ENCODE peak calls at places on chromosome 21, in seven cellular contexts. K, W, N, Z, I, J and L are unnamed samples.
A peak's percentile ranks its signal among the peaks of the same experiment; 100 is the strongest.

GRCh38 chr21:16285646-16286223 is 556.0 kb downstream of the USP25 start:
- DNase-seq in K (no peak), W (no peak), N (no peak), Z (no peak), I (no peak), J (no peak), L (no peak)

GRCh38 chr21:29943885-29944284 is 4.1 kb upstream of the GRIK1 start:
- DNase-seq in K (no peak), W (peak; percentile 4), N (no peak), Z (no peak), I (no peak), J (peak; percentile 44), L (no peak)

GRCh38 chr21:34679056-34679455 is 10.3 kb downstream of the CLIC6 start:
- DNase-seq in K (no peak), W (no peak), N (no peak), Z (no peak), I (no peak), J (no peak), L (no peak)

GRCh38 chr21:43938751-43939442 is 73.2 kb upstream of the TRAPPC10 start:
- DNase-seq in K (peak; percentile 49), W (peak; percentile 90), N (peak; percentile 84), Z (peak; percentile 81), I (peak; percentile 98), J (peak; percentile 95), L (peak; percentile 96)

GRCh38 chr21:28944296-28944695 is 48.4 kb downstream of the LTN1 start:
- DNase-seq in K (no peak), W (no peak), N (no peak), Z (peak; percentile 14), I (no peak), J (no peak), L (no peak)

GRCh38 chr21:37558676-37559204 is 192.2 kb downstream of the DYRK1A start:
- DNase-seq in K (no peak), W (no peak), N (no peak), Z (no peak), I (no peak), J (peak; percentile 70), L (no peak)

GRCh38 chr21:43921979-43922945 is 57.2 kb downstream of the AGPAT3 start:
- DNase-seq in K (no peak), W (no peak), N (peak; percentile 69), Z (no peak), I (peak; percentile 76), J (peak; percentile 96), L (peak; percentile 61)

GRCh38 chr21:20108976-20109375 is 889.2 kb upstream of the NCAM2 start:
- DNase-seq in K (no peak), W (no peak), N (no peak), Z (no peak), I (no peak), J (no peak), L (no peak)

GRCh38 chr21:42973309-42973990 is 912 bp upstream of the PKNOX1 start:
- DNase-seq in K (no peak), W (no peak), N (no peak), Z (no peak), I (no peak), J (peak; percentile 67), L (no peak)

GRCh38 chr21:36980280-36981048 is 14.0 kb upstream of the HLCS start:
- DNase-seq in K (no peak), W (peak; percentile 51), N (no peak), Z (no peak), I (no peak), J (no peak), L (no peak)

GRCh38 chr21:29719561-29719960 is 220.2 kb downstream of the GRIK1 start:
- DNase-seq in K (no peak), W (peak; percentile 10), N (no peak), Z (no peak), I (no peak), J (no peak), L (no peak)

GRCh38 chr21:35614412-35614901 is 445.9 kb downstream of the SETD4 start:
- DNase-seq in K (no peak), W (no peak), N (no peak), Z (no peak), I (no peak), J (peak; percentile 61), L (no peak)

GRCh38 chr21:38386967-38387366 is 111.3 kb downstream of the ERG start:
- DNase-seq in K (no peak), W (no peak), N (no peak), Z (no peak), I (no peak), J (no peak), L (no peak)

GRCh38 chr21:35904995-35905972 is 155.0 kb downstream of the SETD4 start:
- DNase-seq in K (no peak), W (no peak), N (no peak), Z (no peak), I (no peak), J (no peak), L (no peak)

GRCh38 chr21:44043613-44044012 is 31.5 kb downstream of the TRAPPC10 start:
- DNase-seq in K (no peak), W (no peak), N (no peak), Z (no peak), I (no peak), J (peak; percentile 53), L (no peak)

GRCh38 chr21:29265690-29266479 is 32.8 kb upstream of the BACH1 start:
- DNase-seq in K (no peak), W (no peak), N (peak; percentile 30), Z (no peak), I (no peak), J (no peak), L (no peak)

GRCh38 chr21:37793660-37794059 is 122.6 kb downstream of the KCNJ6 start:
- DNase-seq in K (no peak), W (no peak), N (no peak), Z (no peak), I (no peak), J (no peak), L (no peak)

GRCh38 chr21:29805110-29805509 is 134.7 kb downstream of the GRIK1 start:
- DNase-seq in K (no peak), W (no peak), N (no peak), Z (no peak), I (no peak), J (peak; percentile 38), L (no peak)

GRCh38 chr21:36721817-36722216 is 22.9 kb downstream of the SIM2 start:
- DNase-seq in K (no peak), W (no peak), N (no peak), Z (no peak), I (no peak), J (no peak), L (no peak)

GRCh38 chr21:44377922-44378645 is 24.7 kb downstream of the TRPM2 start:
- DNase-seq in K (no peak), W (peak; percentile 17), N (no peak), Z (no peak), I (no peak), J (no peak), L (no peak)

GRCh38 chr21:39348355-39349210 is at the start of gene HMGN1:
- DNase-seq in K (no peak), W (peak; percentile 81), N (peak; percentile 24), Z (peak; percentile 73), I (peak; percentile 50), J (peak; percentile 97), L (peak; percentile 81)

GRCh38 chr21:46222436-46223116 is 6.0 kb downstream of the LSS start:
- DNase-seq in K (no peak), W (no peak), N (no peak), Z (no peak), I (no peak), J (no peak), L (no peak)
- TF ChIP-seq TAF1 in K (no peak), W (no peak), N (no peak), Z (no peak), I (no peak), J (no peak), L (no peak)

GRCh38 chr21:14923468-14923867 is 141.3 kb downstream of the NRIP1 start:
- DNase-seq in K (no peak), W (no peak), N (no peak), Z (no peak), I (no peak), J (no peak), L (no peak)
- TF ChIP-seq TAF1 in K (no peak), W (no peak), N (no peak), Z (no peak), I (no peak), J (no peak), L (no peak)

GRCh38 chr21:40847956-40848355 is 998 bp upstream of the DSCAM start:
- DNase-seq in K (no peak), W (no peak), N (no peak), Z (no peak), I (no peak), J (no peak), L (no peak)

GRCh38 chr21:40846566-40847411 is at the start of gene DSCAM:
- DNase-seq in K (no peak), W (peak; percentile 57), N (no peak), Z (no peak), I (no peak), J (no peak), L (no peak)

GRCh38 chr21:40851749-40852148 is 4.8 kb upstream of the DSCAM start:
- DNase-seq in K (no peak), W (no peak), N (no peak), Z (no peak), I (no peak), J (no peak), L (no peak)

GRCh38 chr21:40852563-40852962 is 5.6 kb upstream of the DSCAM start:
- DNase-seq in K (no peak), W (no peak), N (no peak), Z (no peak), I (no peak), J (no peak), L (no peak)

DNA sequence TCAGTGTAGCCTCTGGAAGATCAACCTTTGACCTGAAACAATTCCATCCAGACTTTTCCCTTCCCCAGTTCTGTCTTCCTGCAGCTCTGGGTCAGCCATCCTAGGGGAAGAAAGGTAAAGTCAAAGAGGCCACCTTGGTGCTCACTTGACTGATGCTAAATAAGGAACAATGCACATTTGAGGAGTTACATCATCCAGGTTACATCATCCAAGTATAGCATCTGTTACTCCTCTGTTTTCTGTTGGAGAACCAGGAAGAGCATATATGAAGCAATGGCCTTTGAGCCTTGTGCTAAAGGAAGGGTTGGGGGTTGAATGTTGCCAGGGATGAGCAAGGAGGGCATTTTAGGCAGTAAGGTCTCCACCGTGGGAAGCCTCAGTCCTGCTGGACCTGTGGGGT is 3.1 kb upstream of the DSCAM start:
- DNase-seq in K (no peak), W (no peak), N (no peak), Z (no peak), I (no peak), J (no peak), L (no peak)
- TF ChIP-seq TAF1 in K (no peak), W (no peak), N (no peak), Z (no peak), I (no peak), J (no peak), L (no peak)

GRCh38 chr21:41600961-41601572 is 93.1 kb upstream of the TMPRSS2 start:
- DNase-seq in K (no peak), W (no peak), N (no peak), Z (no peak), I (no peak), J (no peak), L (no peak)

GRCh38 chr21:41603476-41603875 is 95.5 kb upstream of the TMPRSS2 start:
- DNase-seq in K (no peak), W (no peak), N (no peak), Z (no peak), I (no peak), J (no peak), L (no peak)

GRCh38 chr21:41601573-41602371 is 93.8 kb upstream of the TMPRSS2 start:
- DNase-seq in K (no peak), W (no peak), N (peak; percentile 16), Z (no peak), I (no peak), J (no peak), L (no peak)

GRCh38 chr21:41600556-41600955 is 92.6 kb upstream of the TMPRSS2 start:
- DNase-seq in K (no peak), W (no peak), N (no peak), Z (no peak), I (no peak), J (no peak), L (no peak)

GRCh38 chr21:41602511-41602910 is 94.6 kb upstream of the TMPRSS2 start:
- DNase-seq in K (no peak), W (no peak), N (no peak), Z (no peak), I (no peak), J (no peak), L (no peak)
- TF ChIP-seq TAF1 in K (no peak), W (no peak), N (no peak), Z (no peak), I (no peak), J (no peak), L (no peak)